ENCODE peak calls at places on chromosomes 12 and 14, in ten cellular contexts. Q is CD8-positive, alpha-beta T cell; U is mammary epithelial cell; D is osteocyte; K is H9; V is heart right ventricle; I is GM20000; O is fibroblast of lung; G is fibroblast of pulmonary artery; A is glutamatergic neuron. W is an unnamed sample.

GRCh38 chr14:89308232-89308959 is 108.6 kb downstream of the FOXN3 start:
- DNase-seq in U (no peak), K (no peak), Q (no peak), O (peak; percentile 39), I (peak; percentile 49), A (no peak), D (no peak), V (no peak), G (no peak), W (no peak)

GRCh38 chr14:42517786-42518530 is 911.3 kb downstream of the LRFN5 start:
- DNase-seq in Q (no peak), A (no peak), G (peak; percentile 7), D (no peak), I (no peak), O (no peak), K (no peak), U (no peak), V (no peak), W (no peak)

GRCh38 chr14:101065696-101066694 is 162.5 kb upstream of the RTL1 start:
- DNase-seq in V (no peak), I (no peak), A (peak; percentile 5), K (no peak), D (no peak), Q (no peak), O (no peak), U (no peak), G (no peak), W (no peak)

GRCh38 chr12:80598004-80598606 is 109.3 kb upstream of the MYF6 start:
- DNase-seq in Q (no peak), G (peak; percentile 81), K (no peak), V (no peak), U (peak; percentile 53), O (peak; percentile 83), D (no peak), A (no peak), I (no peak), W (peak; percentile 56)

GRCh38 chr14:99708449-99708848 is 24.4 kb downstream of the CYP46A1 start:
- DNase-seq in K (peak; percentile 14), G (no peak), U (no peak), I (no peak), O (no peak), Q (no peak), V (no peak), D (peak; percentile 76), A (no peak), W (no peak)

GRCh38 chr12:57309420-57309819 is 58.4 kb upstream of the STAC3 start:
- DNase-seq in G (peak; percentile 25), I (no peak), Q (no peak), D (no peak), O (peak; percentile 39), U (peak; percentile 13), A (no peak), V (no peak), K (no peak), W (no peak)

GRCh38 chr14:91062600-91062999 is 2.2 kb upstream of the RPS6KA5 start:
- DNase-seq in V (no peak), G (no peak), I (no peak), D (no peak), U (no peak), Q (no peak), A (no peak), O (no peak), K (no peak), W (no peak)

GRCh38 chr14:68607081-68607851 is 185.6 kb downstream of the ZFP36L1 start:
- DNase-seq in A (no peak), V (no peak), Q (no peak), I (no peak), O (peak; percentile 64), D (no peak), K (no peak), G (peak; percentile 26), U (no peak), W (no peak)

GRCh38 chr12:26821212-26821701 is 11.7 kb downstream of the ITPR2 start:
- DNase-seq in K (no peak), G (no peak), A (no peak), V (no peak), D (no peak), I (no peak), U (no peak), Q (no peak), O (peak; percentile 18), W (no peak)

GRCh38 chr12:48936379-48936979 is 11.2 kb upstream of the FKBP11 start:
- DNase-seq in O (peak; percentile 84), I (peak; percentile 81), U (peak; percentile 17), A (peak; percentile 90), D (peak; percentile 92), Q (peak; percentile 82), K (peak; percentile 86), G (peak; percentile 82), V (peak; percentile 69), W (peak; percentile 74)

GRCh38 chr12:82651489-82651888 is 35.2 kb upstream of the TMTC2 start:
- DNase-seq in K (no peak), D (no peak), I (no peak), G (no peak), Q (no peak), U (peak; percentile 96), V (no peak), A (no peak), O (no peak), W (peak; percentile 55)

DNA sequence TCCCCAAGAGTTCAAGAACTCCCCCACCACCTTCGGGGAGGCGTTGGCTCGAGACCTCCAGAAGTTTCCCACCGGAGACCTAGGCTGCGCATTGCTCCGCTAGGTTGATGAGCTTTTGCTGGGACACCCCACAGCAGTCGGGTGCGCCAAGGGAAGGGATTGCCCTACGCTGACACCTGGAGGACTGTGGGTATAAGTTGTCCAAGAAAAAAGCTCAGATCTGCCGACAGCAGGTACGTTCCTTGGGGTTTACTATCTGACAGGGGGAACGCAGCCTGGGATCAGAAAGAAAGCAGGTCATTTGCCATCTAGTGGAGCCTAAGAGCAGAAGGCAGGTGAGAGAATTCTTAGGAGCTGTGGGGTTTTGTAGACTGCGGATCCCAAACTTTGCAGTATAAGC is 98.8 kb downstream of the FRMD6 start:
- DNase-seq in D (no peak), U (no peak), Q (no peak), G (no peak), O (no peak), A (no peak), V (no peak), K (peak; percentile 66), I (no peak), W (no peak)
- TF ChIP-seq CTCF in D (peak; percentile 15), U (no peak), Q (no peak), G (no peak), O (no peak), A (no peak), V (no peak), K (peak; percentile 56), I (no peak), W (no peak)

GRCh38 chr12:94875525-94875924 is 128.0 kb downstream of the NDUFA12 start:
- DNase-seq in D (no peak), K (peak; percentile 66), I (peak; percentile 76), Q (no peak), A (no peak), O (peak; percentile 28), V (no peak), U (peak; percentile 47), G (peak; percentile 17), W (peak; percentile 55)
- TF ChIP-seq CTCF in D (peak; percentile 43), K (peak; percentile 70), I (peak; percentile 54), Q (no peak), A (no peak), O (peak; percentile 22), V (peak; percentile 18), U (peak; percentile 37), G (peak; percentile 18), W (no peak)

GRCh38 chr12:23626791-23627190 is 322.7 kb downstream of the SOX5 start:
- DNase-seq in U (no peak), A (no peak), D (no peak), K (no peak), G (no peak), V (no peak), I (no peak), Q (no peak), O (no peak), W (no peak)

GRCh38 chr12:23634344-23634743 is 315.1 kb downstream of the SOX5 start:
- DNase-seq in D (no peak), U (no peak), O (no peak), I (no peak), K (no peak), A (no peak), V (no peak), Q (no peak), G (no peak), W (no peak)

GRCh38 chr12:23628836-23629235 is 320.6 kb downstream of the SOX5 start:
- DNase-seq in A (no peak), K (no peak), Q (no peak), D (no peak), O (no peak), I (no peak), U (no peak), G (no peak), V (no peak), W (no peak)

GRCh38 chr12:23631991-23632390 is 317.5 kb downstream of the SOX5 start:
- DNase-seq in G (no peak), Q (no peak), K (no peak), A (no peak), O (peak; percentile 29), D (no peak), V (no peak), I (no peak), U (no peak), W (no peak)

DNA sequence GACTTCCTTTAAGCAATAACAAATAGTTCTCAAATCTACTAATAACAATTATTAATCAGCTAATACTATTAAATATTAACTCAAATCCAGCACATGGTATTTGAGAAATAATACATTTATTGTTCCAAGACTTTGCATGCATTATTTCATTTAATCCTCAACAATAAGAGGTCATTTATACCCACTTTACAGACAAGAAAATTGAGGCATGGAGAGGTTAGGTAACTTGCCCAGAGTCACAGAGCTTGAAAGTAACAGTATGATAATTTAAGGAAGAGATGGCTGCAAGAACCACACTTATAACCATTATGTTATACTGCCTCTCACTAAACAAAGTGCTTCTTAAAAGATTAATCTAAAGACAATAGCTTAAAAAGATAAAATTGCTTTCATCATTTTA is 318.9 kb downstream of the SOX5 start:
- DNase-seq in O (no peak), V (no peak), A (no peak), Q (no peak), G (no peak), D (no peak), K (no peak), U (no peak), I (no peak), W (no peak)
- TF ChIP-seq CTCF in O (no peak), V (no peak), A (no peak), Q (no peak), G (no peak), D (no peak), K (no peak), U (no peak), I (no peak), W (no peak)

DNA sequence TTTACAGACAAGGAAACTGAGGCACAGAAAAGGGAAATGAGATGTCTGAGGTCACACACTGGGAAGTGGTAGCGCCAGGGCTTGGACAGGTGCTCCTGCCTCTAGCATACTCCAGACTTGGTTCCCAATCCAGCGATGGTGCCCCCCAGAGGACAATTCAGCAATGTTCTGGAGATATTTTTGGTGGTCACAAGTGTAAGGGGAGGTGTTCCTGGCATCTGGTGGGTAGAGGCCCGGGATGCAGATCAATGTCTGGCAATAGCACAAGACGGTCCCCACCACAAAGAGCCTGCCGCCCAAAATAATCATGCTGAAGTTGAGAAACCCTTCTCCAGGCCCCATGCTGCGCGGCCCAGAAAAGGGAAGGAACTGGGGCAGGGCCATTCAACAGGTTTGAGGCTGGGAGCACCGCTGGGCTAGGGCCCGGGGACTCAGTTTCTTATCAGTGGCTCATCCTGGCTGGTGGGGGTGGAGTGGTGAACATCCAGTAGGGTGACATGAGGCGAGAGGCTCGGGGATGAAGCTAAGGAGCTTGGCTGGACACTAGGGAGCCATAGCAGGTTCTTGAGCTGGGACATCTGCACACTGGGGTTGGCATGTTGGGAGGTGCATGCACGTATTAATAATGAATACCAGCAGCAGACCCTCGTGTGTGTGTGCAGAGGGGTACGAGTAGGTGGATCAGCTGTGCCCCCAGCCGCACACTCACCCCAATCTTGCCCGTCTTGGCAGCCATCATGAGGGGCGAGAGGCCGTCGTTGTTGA is 35.1 kb downstream of the TRPV4 start:
- DNase-seq in G (no peak), I (no peak), D (no peak), Q (no peak), U (no peak), V (no peak), A (no peak), O (no peak), K (peak; percentile 73), W (peak; percentile 40)
- TF ChIP-seq CTCF in G (peak; percentile 22), I (no peak), D (peak; percentile 23), Q (no peak), U (no peak), V (peak; percentile 10), A (no peak), O (peak; percentile 19), K (peak; percentile 59), W (no peak)

W was measured in Calu3.